ENCODE peak calls at places on chromosomes 5 and 9, in six cellular contexts. U is stimulated activated CD4-positive, alpha-beta T cell treated with anti-CD3 and anti-CD28 coated beads, Interleukin-2, amount 100 ng/mL, for 48 hours; S is CD8-positive, alpha-beta memory T cell; A is T follicular helper cell; O is NK-92 treated with Interleukin-12 subunit alpha and Interleukin-12 subunit beta, amount 100 ng/mL, for 24 hours; G is body of pancreas. C is an unnamed sample.

GRCh38 chr9:21684831-21685362 is 117.5 kb upstream of the MTAP start:
- DNase-seq in U (peak), S (no peak), A (no peak), O (no peak), G (no peak), C (no peak)

GRCh38 chr9:94472766-94473165 is 82.1 kb upstream of the PCAT7 start:
- DNase-seq in U (no peak), S (no peak), A (no peak), O (no peak), G (no peak), C (no peak)

GRCh38 chr5:140292212-140293040 is 10.5 kb downstream of the PFDN1 start:
- DNase-seq in U (no peak), S (no peak), A (no peak), O (no peak), G (no peak), C (no peak)

GRCh38 chr9:91042024-91042423 is 240.4 kb downstream of the SYK start:
- DNase-seq in U (no peak), S (no peak), A (no peak), O (no peak), G (no peak), C (no peak)

GRCh38 chr9:38332625-38333024 is 59.9 kb upstream of the ALDH1B1 start:
- DNase-seq in U (no peak), S (no peak), A (no peak), O (no peak), G (peak), C (no peak)

GRCh38 chr9:110623462-110624025 is 44.0 kb upstream of the SVEP1 start:
- DNase-seq in U (peak), S (peak), A (no peak), O (no peak), G (peak), C (no peak)

GRCh38 chr5:16713386-16713928 is 96.7 kb upstream of the RETREG1 start:
- DNase-seq in U (no peak), S (no peak), A (no peak), O (no peak), G (no peak), C (no peak)

GRCh38 chr9:6758418-6759113 is 793 bp downstream of the KDM4C start:
- DNase-seq in U (peak), S (peak), A (peak), O (peak), G (peak), C (peak)

GRCh38 chr9:91334053-91334452 is 27.7 kb downstream of the AUH start:
- DNase-seq in U (no peak), S (no peak), A (no peak), O (no peak), G (no peak), C (no peak)

GRCh38 chr5:10283927-10284635 is 23.6 kb downstream of the CMBL start:
- DNase-seq in U (peak), S (peak), A (peak), O (peak), G (peak), C (peak)